ENCODE peak calls at places on chromosome 6, in six cellular contexts. S is endothelial cell of umbilical vein, F is A549, A is HepG2, O is K562, W is GM12878. Y is an unnamed sample.

GRCh38 chr6:3119040-3119723 is 671 bp downstream of the BPHL start:
- DNase-seq in S (no peak), F (peak; percentile 16), W (no peak), O (no peak), A (peak; percentile 84), Y (no peak)

GRCh38 chr6:89951574-89952360 is 57.5 kb downstream of the GJA10 start:
- DNase-seq in F (no peak), O (no peak), S (no peak), W (no peak), A (peak; percentile 44), Y (peak; percentile 60)

GRCh38 chr6:24539416-24539815 is 44.6 kb downstream of the ALDH5A1 start:
- DNase-seq in S (no peak), A (no peak), F (no peak), O (no peak), W (no peak), Y (no peak)

GRCh38 chr6:133183691-133184090 is 57.5 kb upstream of the EYA4 start:
- DNase-seq in O (no peak), W (no peak), F (no peak), A (no peak), S (no peak), Y (no peak)

GRCh38 chr6:148304976-148305375 is 37.7 kb upstream of the SASH1 start:
- DNase-seq in S (peak; percentile 97), O (no peak), W (no peak), F (no peak), A (no peak), Y (no peak)

GRCh38 chr6:2124260-2124709 is 121.1 kb downstream of the GMDS start:
- DNase-seq in S (peak; percentile 99), W (no peak), A (no peak), F (no peak), O (peak; percentile 21), Y (no peak)

GRCh38 chr6:127539292-127539691 is 20.2 kb upstream of the MTCL3 start:
- DNase-seq in S (peak; percentile 26), O (peak; percentile 16), A (no peak), W (no peak), F (no peak), Y (peak; percentile 38)

GRCh38 chr6:2819891-2820814 is 21.5 kb downstream of the SERPINB1 start:
- DNase-seq in W (no peak), F (no peak), S (peak; percentile 87), O (no peak), A (no peak), Y (peak; percentile 80)

GRCh38 chr6:12570461-12571030 is 146.0 kb upstream of the PHACTR1 start:
- DNase-seq in O (no peak), F (no peak), A (no peak), W (no peak), S (peak; percentile 59), Y (no peak)

GRCh38 chr6:124967444-124967843 is 5.2 kb downstream of the RNF217 start:
- DNase-seq in W (no peak), S (peak; percentile 16), A (no peak), O (no peak), F (no peak), Y (no peak)

GRCh38 chr6:131954775-131955107 is 3.6 kb upstream of the CCN2 start:
- DNase-seq in F (peak; percentile 94), S (peak; percentile 98), A (peak; percentile 68), O (no peak), W (no peak), Y (no peak)

GRCh38 chr6:21595265-21595950 is 1.9 kb downstream of the SOX4 start:
- DNase-seq in W (no peak), S (no peak), A (no peak), F (peak; percentile 42), O (no peak), Y (peak; percentile 58)

GRCh38 chr6:134267917-134268361 is 50.0 kb downstream of the SGK1 start:
- DNase-seq in A (peak; percentile 19), S (no peak), F (no peak), O (no peak), W (no peak), Y (peak; percentile 87)

GRCh38 chr6:143594647-143595046 is 83.1 kb upstream of the PHACTR2 start:
- DNase-seq in S (no peak), W (no peak), O (no peak), F (no peak), A (no peak), Y (no peak)

GRCh38 chr6:45813943-45814342 is 201.7 kb downstream of the CLIC5 start:
- DNase-seq in A (no peak), W (no peak), F (no peak), S (no peak), O (no peak), Y (no peak)

GRCh38 chr6:64680446-64680845 is 1026.6 kb downstream of the EYS start:
- DNase-seq in O (no peak), W (no peak), A (no peak), F (no peak), S (peak; percentile 49), Y (no peak)

GRCh38 chr6:27133281-27134227 is 113.9 kb upstream of the PRSS16 start:
- DNase-seq in O (no peak), W (peak; percentile 63), F (peak; percentile 76), A (peak; percentile 51), S (peak; percentile 72), Y (peak; percentile 92)

GRCh38 chr6:165895421-165896165 is 232.6 kb upstream of the PDE10A start:
- DNase-seq in F (peak; percentile 43), S (no peak), A (no peak), W (no peak), O (no peak), Y (peak; percentile 11)

GRCh38 chr6:14339711-14340590 is 222.4 kb downstream of the CD83 start:
- DNase-seq in F (no peak), A (no peak), W (no peak), S (no peak), O (no peak), Y (peak; percentile 46)

GRCh38 chr6:116444092-116444491 is 17.1 kb upstream of the CALHM6 start:
- DNase-seq in A (peak; percentile 21), F (peak; percentile 29), S (peak; percentile 44), W (no peak), O (peak; percentile 45), Y (peak; percentile 64)

GRCh38 chr6:21005816-21006553 is 471.7 kb downstream of the CDKAL1 start:
- DNase-seq in A (peak; percentile 64), O (no peak), F (peak; percentile 77), W (peak; percentile 40), S (peak; percentile 94), Y (no peak)

GRCh38 chr6:169832247-169832948 is 81.0 kb downstream of the ERMARD start:
- DNase-seq in W (no peak), O (no peak), A (peak; percentile 9), S (peak; percentile 44), F (no peak), Y (no peak)

GRCh38 chr6:89605861-89606260 is 32.7 kb downstream of the LYRM2 start:
- DNase-seq in A (no peak), F (no peak), O (no peak), S (no peak), W (no peak), Y (no peak)

GRCh38 chr6:67231092-67231491 is 1404.0 kb upstream of the ADGRB3 start:
- DNase-seq in W (no peak), F (no peak), O (no peak), S (no peak), A (no peak), Y (peak; percentile 41)

GRCh38 chr6:152209211-152209610 is 401.7 kb downstream of the ESR1 start:
- DNase-seq in W (no peak), O (no peak), F (no peak), S (no peak), A (no peak), Y (no peak)

GRCh38 chr6:3695065-3695830 is 56.3 kb downstream of the PXDC1 start:
- DNase-seq in S (no peak), F (no peak), O (no peak), A (peak; percentile 47), W (no peak), Y (no peak)

GRCh38 chr6:91781946-91782345 is 1195.1 kb upstream of the MAP3K7 start:
- DNase-seq in F (no peak), W (no peak), S (no peak), O (no peak), A (no peak), Y (no peak)

GRCh38 chr6:43702522-43703440 is 15.2 kb upstream of the MRPS18A start:
- DNase-seq in A (peak; percentile 93), W (no peak), O (peak; percentile 99), F (peak; percentile 92), S (peak; percentile 91), Y (peak; percentile 60)
- TF ChIP-seq MYC in A (peak; percentile 51), W (no peak), O (peak; percentile 53), F (peak; percentile 13), S (no peak), Y (no peak)

DNA sequence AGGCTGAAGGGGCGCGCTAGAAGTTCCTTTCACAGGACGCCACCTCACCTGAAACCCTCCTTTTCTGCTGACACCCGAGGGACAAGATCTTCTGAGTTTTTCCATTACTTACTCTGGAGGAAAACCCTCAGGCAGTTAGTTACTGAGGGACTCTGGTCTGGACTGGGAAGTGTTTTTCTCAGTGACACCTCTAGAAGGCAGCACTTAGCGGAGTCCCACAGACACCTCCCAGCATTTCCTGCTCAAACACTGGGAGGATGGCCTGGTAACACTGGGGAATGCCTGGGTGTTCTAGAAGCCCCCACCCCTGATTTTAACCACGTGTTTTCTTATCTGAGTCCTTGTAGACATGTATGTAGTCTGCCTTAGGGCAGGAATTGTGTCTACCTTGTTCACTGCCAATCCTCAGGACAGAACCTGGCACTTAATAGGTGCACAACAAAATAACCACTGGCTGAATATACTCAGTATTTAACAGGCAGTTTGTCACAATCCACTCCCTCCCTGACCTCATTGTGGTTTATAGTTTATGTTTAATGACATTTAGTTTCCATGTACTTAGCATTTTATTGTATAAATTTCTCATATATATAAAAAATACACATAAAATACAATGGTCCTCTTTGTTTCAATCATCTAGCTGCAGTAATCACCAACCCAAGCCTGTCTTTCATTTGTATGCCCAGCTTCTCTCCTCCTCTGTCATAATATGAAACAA is 4.8 kb downstream of the GSTA3 start:
- DNase-seq in S (no peak), F (peak; percentile 29), A (peak; percentile 34), O (peak; percentile 30), W (no peak), Y (peak; percentile 15)
- TF ChIP-seq CTCF in S (peak; percentile 19), F (peak; percentile 18), A (peak; percentile 63), O (peak; percentile 72), W (peak; percentile 5), Y (peak; percentile 24)

DNA sequence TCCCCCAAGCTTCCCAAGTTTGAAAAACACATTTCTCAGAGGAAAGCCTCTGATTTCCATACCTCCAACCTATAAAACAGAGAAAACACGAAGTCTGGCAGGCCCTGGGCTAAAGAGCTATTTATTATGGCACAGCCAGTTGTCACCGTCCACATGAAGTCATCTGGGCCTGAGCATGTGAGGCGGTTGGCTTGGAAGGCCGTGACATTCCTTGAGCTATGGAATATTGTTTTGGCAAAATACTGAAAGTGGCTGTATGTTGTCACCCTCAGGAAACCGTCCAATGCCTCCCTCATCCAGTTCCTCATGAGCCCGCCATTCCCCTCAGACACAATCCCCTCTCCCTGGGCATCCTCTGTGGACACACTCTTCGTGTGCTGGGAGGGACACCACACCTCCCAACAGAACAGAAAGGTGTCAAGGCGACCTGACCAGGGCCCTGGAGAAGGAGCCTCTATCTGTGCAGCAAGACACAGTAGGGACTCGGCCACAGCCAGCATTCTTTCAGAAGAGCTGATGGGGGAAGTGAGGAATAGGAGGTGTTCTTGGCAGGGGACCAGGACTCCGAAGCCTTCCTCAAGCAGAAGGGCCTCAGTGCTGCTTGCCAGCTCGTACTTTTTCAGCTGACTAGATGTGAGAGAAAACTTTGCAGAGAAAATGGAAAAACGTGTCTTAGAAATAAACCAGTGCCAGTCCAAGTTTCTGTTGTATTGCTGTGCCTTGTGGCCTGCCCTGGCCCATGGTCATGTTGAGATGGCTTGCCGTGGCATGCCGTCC is 120.5 kb downstream of the SOD2 start:
- DNase-seq in F (no peak), O (no peak), S (no peak), A (no peak), W (no peak), Y (no peak)
- TF ChIP-seq MYC in F (no peak), O (no peak), S (no peak), A (no peak), W (no peak), Y (no peak)

GRCh38 chr6:329888-330691 is 37.8 kb downstream of the DUSP22 start:
- DNase-seq in W (no peak), O (peak; percentile 48), A (no peak), S (no peak), F (peak; percentile 4), Y (peak; percentile 69)
- TF ChIP-seq CTCF in W (no peak), O (peak; percentile 27), A (no peak), S (no peak), F (no peak), Y (peak; percentile 15)